ENCODE peak calls at places on chromosome 17, in nine cellular contexts. B, U, W, V, K, A, P, L and O are unnamed samples.

GRCh38 chr17:50363217-50364060 is 9.5 kb downstream of the MRPL27 start:
- DNase-seq in L (peak), P (no peak), B (no peak), W (no peak), V (peak), K (no peak), A (no peak), U (peak), O (peak)

GRCh38 chr17:45940826-45941225 is 46.5 kb downstream of the MAPT start:
- DNase-seq in V (no peak), K (no peak), B (no peak), A (peak), P (no peak), U (peak), W (no peak), L (no peak), O (no peak)

GRCh38 chr17:35791681-35792350 is 3.6 kb downstream of the MMP28 start:
- DNase-seq in B (no peak), W (no peak), P (no peak), U (no peak), K (no peak), A (no peak), V (no peak), L (no peak), O (no peak)

GRCh38 chr17:73956595-73957465 is 246.6 kb upstream of the RPL38 start:
- DNase-seq in P (peak), B (peak), L (no peak), V (peak), U (peak), W (no peak), A (peak), K (peak), O (peak)

GRCh38 chr17:57605734-57606105 is 139.4 kb downstream of the CCDC182 start:
- DNase-seq in A (no peak), L (no peak), W (no peak), P (no peak), U (no peak), V (no peak), B (no peak), K (no peak), O (no peak)

GRCh38 chr17:50028207-50029120 is 27.4 kb upstream of the ITGA3 start:
- DNase-seq in V (peak), K (no peak), W (no peak), B (peak), A (peak), L (peak), U (peak), P (no peak), O (no peak)

GRCh38 chr17:64148699-64149098 is 18.8 kb upstream of the ERN1 start:
- DNase-seq in B (no peak), A (no peak), W (no peak), V (peak), K (no peak), L (peak), U (no peak), P (no peak), O (no peak)

GRCh38 chr17:50787106-50787505 is 19.8 kb upstream of the ANKRD40CL start:
- DNase-seq in U (no peak), A (no peak), L (no peak), B (no peak), P (no peak), W (no peak), V (peak), K (no peak), O (no peak)

GRCh38 chr17:8466873-8467272 is 31.2 kb downstream of the NDEL1 start:
- DNase-seq in B (no peak), V (no peak), A (no peak), W (no peak), U (no peak), K (no peak), P (no peak), L (no peak), O (no peak)

GRCh38 chr17:73341350-73342056 is 29.7 kb upstream of the CDC42EP4 start:
- DNase-seq in W (no peak), L (no peak), B (no peak), V (no peak), A (no peak), P (no peak), U (no peak), K (no peak), O (no peak)

GRCh38 chr17:3485481-3486068 is 9.8 kb downstream of the ASPA start:
- DNase-seq in L (no peak), P (no peak), U (no peak), B (no peak), K (no peak), V (no peak), W (no peak), A (no peak), O (no peak)

GRCh38 chr17:52159810-52160578 is 1.5 kb upstream of the CA10 start:
- DNase-seq in A (no peak), V (no peak), U (no peak), P (no peak), W (no peak), L (no peak), B (no peak), K (no peak), O (no peak)

GRCh38 chr17:50198026-50198669 is 3.3 kb downstream of the COL1A1 start:
- DNase-seq in K (peak), A (peak), W (no peak), P (no peak), B (peak), V (peak), U (peak), L (peak), O (peak)

GRCh38 chr17:67492251-67492740 is 115.2 kb downstream of the PITPNC1 start:
- DNase-seq in A (no peak), K (no peak), W (no peak), L (no peak), V (no peak), U (no peak), P (no peak), B (no peak), O (no peak)

GRCh38 chr17:27566673-27567562 is 64.1 kb upstream of the LGALS9 start:
- DNase-seq in K (no peak), L (no peak), B (no peak), U (peak), A (no peak), V (no peak), W (no peak), P (no peak), O (no peak)

GRCh38 chr17:62179525-62180161 is 114.6 kb upstream of the MED13 start:
- DNase-seq in L (peak), A (no peak), P (no peak), W (no peak), U (peak), K (no peak), V (peak), B (peak), O (no peak)

DNA sequence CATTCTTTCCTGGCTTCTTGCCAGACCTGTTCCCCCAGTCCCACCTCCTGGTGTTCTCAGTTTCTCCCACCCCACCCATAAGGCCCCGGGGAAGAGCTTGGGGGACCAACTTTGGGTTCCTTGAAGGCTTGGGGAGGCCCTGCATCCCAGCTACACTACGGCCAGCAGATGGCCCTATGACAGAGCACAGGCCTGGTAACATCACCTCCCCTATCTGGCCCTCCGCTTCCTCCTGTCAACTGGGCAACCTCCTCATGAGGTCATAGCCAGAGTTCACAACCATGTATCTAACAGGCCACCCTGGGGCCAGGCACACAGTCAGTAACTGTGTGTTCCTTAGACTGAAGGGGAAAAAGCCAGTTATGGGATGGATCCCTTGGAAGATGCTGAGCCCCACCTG is 31.4 kb downstream of the MYO15A start:
- DNase-seq in V (peak), B (no peak), U (peak), K (no peak), W (no peak), L (peak), P (no peak), A (no peak), O (no peak)
- TF ChIP-seq CTCF in V (peak), B (no peak), U (peak), K (no peak), W (no peak), L (peak), P (no peak), A (no peak), O (no peak)

GRCh38 chr17:82831818-82832200 is 8.0 kb downstream of the ZNF750 start:
- DNase-seq in L (no peak), V (no peak), B (no peak), W (no peak), P (no peak), A (no peak), K (no peak), U (no peak), O (no peak)
- TF ChIP-seq CTCF in L (no peak), V (no peak), B (no peak), W (no peak), P (no peak), A (no peak), K (no peak), U (no peak), O (no peak)

GRCh38 chr17:48294193-48294909 is 135.7 kb downstream of the SKAP1 start:
- DNase-seq in B (no peak), L (no peak), P (no peak), W (no peak), K (no peak), U (no peak), V (no peak), A (no peak), O (no peak)
- TF ChIP-seq CTCF in B (no peak), L (no peak), P (no peak), W (no peak), K (no peak), U (no peak), V (no peak), A (no peak), O (no peak)

GRCh38 chr17:14738652-14738988 is 437.7 kb downstream of the HS3ST3B1 start:
- DNase-seq in V (no peak), K (no peak), U (no peak), W (no peak), B (no peak), A (no peak), P (no peak), L (no peak), O (no peak)

GRCh38 chr17:14739656-14740431 is 439.0 kb downstream of the HS3ST3B1 start:
- DNase-seq in V (no peak), B (no peak), W (no peak), L (no peak), U (no peak), A (no peak), P (no peak), K (no peak), O (no peak)

GRCh38 chr17:14741516-14741915 is 440.6 kb downstream of the HS3ST3B1 start:
- DNase-seq in L (peak), B (no peak), P (no peak), U (peak), A (no peak), W (no peak), K (no peak), V (peak), O (no peak)

GRCh38 chr17:14736631-14737030 is 435.8 kb downstream of the HS3ST3B1 start:
- DNase-seq in B (no peak), L (no peak), W (no peak), K (no peak), U (no peak), V (no peak), A (no peak), P (no peak), O (no peak)

DNA sequence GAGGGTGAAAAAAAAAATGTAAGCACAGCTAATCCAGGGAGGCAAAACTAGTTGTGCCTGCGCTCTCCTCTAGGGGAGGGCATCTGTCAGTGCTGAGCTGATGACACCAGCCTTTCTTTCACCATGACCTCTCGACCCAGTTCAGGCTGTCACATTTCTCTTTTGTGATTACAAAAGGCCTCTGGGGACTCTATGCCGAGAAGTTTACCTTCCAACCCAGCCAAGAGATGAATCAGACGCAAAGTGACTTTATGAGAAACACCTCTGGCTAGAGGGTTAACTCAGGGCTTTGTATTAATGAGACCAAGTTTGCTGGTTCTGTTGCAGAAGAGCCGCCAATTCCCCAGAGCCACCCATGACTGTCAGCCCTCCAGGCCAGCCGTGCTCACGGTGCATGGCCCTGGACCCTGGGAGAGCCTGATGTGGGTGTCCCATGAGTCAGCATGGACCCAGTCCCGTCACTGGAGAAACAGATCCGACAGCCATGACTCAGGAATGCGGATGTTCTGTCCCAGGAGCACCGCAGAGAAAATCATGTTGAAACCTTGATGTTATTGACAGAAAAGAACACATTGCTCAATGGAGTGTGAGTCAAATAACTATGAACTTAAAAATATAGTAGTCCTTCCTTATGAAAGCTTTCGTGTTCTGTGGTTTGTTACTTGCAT is 437.2 kb downstream of the HS3ST3B1 start:
- DNase-seq in V (peak), L (peak), K (no peak), U (peak), B (peak), P (no peak), W (peak), A (peak), O (peak)
- TF ChIP-seq CTCF in V (peak), L (peak), K (no peak), U (peak), B (no peak), P (no peak), W (peak), A (no peak), O (peak)